ENCODE peak calls at places on chromosomes 4 and X, in nine cellular contexts. One of them, this sample, is unnamed.

GRCh38 chrX:65667503-65668355 is at the start of gene MSN:
- DNase-seq in MV-4-11: peak
- DNase-seq in tibial artery: peak
- DNase-seq in A549: peak
- DNase-seq in NCI-H2107: no peak
- DNase-seq in endothelial cell: peak
- DNase-seq in neural progenitor cell: peak
- DNase-seq in epithelial cell of esophagus: peak
- DNase-seq in RPMI8226: peak
- DNase-seq in this sample: peak

GRCh38 chr4:102503831-102504786 is 3.0 kb downstream of the NFKB1 start:
- DNase-seq in endothelial cell: no peak
- DNase-seq in A549: no peak
- DNase-seq in MV-4-11: no peak
- DNase-seq in tibial artery: no peak
- DNase-seq in epithelial cell of esophagus: no peak
- DNase-seq in NCI-H2107: no peak
- DNase-seq in neural progenitor cell: no peak
- DNase-seq in RPMI8226: peak
- DNase-seq in this sample: no peak

GRCh38 chr4:102620697-102621497 is 119.7 kb downstream of the NFKB1 start:
- DNase-seq in tibial artery: no peak
- DNase-seq in epithelial cell of esophagus: peak
- DNase-seq in MV-4-11: peak
- DNase-seq in endothelial cell: no peak
- DNase-seq in NCI-H2107: peak
- DNase-seq in neural progenitor cell: peak
- DNase-seq in RPMI8226: peak
- DNase-seq in A549: peak
- DNase-seq in this sample: peak

GRCh38 chr4:163606885-163607284 is 112.4 kb downstream of the TMA16 start:
- DNase-seq in RPMI8226: no peak
- DNase-seq in A549: no peak
- DNase-seq in MV-4-11: peak
- DNase-seq in tibial artery: no peak
- DNase-seq in endothelial cell: no peak
- DNase-seq in epithelial cell of esophagus: no peak
- DNase-seq in neural progenitor cell: no peak
- DNase-seq in NCI-H2107: no peak
- DNase-seq in this sample: no peak

GRCh38 chr4:41327770-41328169 is 71.0 kb downstream of the UCHL1 start:
- DNase-seq in neural progenitor cell: no peak
- DNase-seq in tibial artery: no peak
- DNase-seq in epithelial cell of esophagus: peak
- DNase-seq in RPMI8226: no peak
- DNase-seq in NCI-H2107: no peak
- DNase-seq in MV-4-11: no peak
- DNase-seq in endothelial cell: no peak
- DNase-seq in A549: no peak
- DNase-seq in this sample: no peak

GRCh38 chrX:119093991-119094741 is 21.4 kb downstream of the CT47C1 start:
- DNase-seq in endothelial cell: no peak
- DNase-seq in epithelial cell of esophagus: peak
- DNase-seq in neural progenitor cell: no peak
- DNase-seq in RPMI8226: no peak
- DNase-seq in NCI-H2107: no peak
- DNase-seq in MV-4-11: no peak
- DNase-seq in tibial artery: no peak
- DNase-seq in A549: peak
- DNase-seq in this sample: no peak

GRCh38 chrX:2418000-2418399 is 82.8 kb downstream of the DHRSX start:
- DNase-seq in A549: no peak
- DNase-seq in tibial artery: no peak
- DNase-seq in neural progenitor cell: no peak
- DNase-seq in RPMI8226: no peak
- DNase-seq in endothelial cell: no peak
- DNase-seq in MV-4-11: no peak
- DNase-seq in epithelial cell of esophagus: no peak
- DNase-seq in NCI-H2107: no peak
- DNase-seq in this sample: no peak

GRCh38 chr4:110046588-110047049 is 133.9 kb downstream of the EGF start:
- DNase-seq in A549: no peak
- DNase-seq in endothelial cell: no peak
- DNase-seq in MV-4-11: no peak
- DNase-seq in RPMI8226: no peak
- DNase-seq in NCI-H2107: no peak
- DNase-seq in epithelial cell of esophagus: peak
- DNase-seq in tibial artery: no peak
- DNase-seq in neural progenitor cell: no peak
- DNase-seq in this sample: no peak

GRCh38 chr4:4386736-4387392 is at the start of gene NSG1:
- DNase-seq in epithelial cell of esophagus: peak
- DNase-seq in A549: peak
- DNase-seq in MV-4-11: no peak
- DNase-seq in endothelial cell: peak
- DNase-seq in NCI-H2107: no peak
- DNase-seq in neural progenitor cell: peak
- DNase-seq in RPMI8226: no peak
- DNase-seq in tibial artery: no peak
- DNase-seq in this sample: peak

GRCh38 chrX:105706041-105706440 is 116.3 kb upstream of the NRK start:
- DNase-seq in NCI-H2107: no peak
- DNase-seq in epithelial cell of esophagus: peak
- DNase-seq in A549: no peak
- DNase-seq in endothelial cell: no peak
- DNase-seq in MV-4-11: no peak
- DNase-seq in RPMI8226: no peak
- DNase-seq in neural progenitor cell: no peak
- DNase-seq in tibial artery: no peak
- DNase-seq in this sample: no peak

GRCh38 chr4:153154010-153154975 is 50.0 kb upstream of the TRIM2 start:
- DNase-seq in tibial artery: no peak
- DNase-seq in endothelial cell: no peak
- DNase-seq in RPMI8226: peak
- DNase-seq in neural progenitor cell: no peak
- DNase-seq in epithelial cell of esophagus: peak
- DNase-seq in A549: peak
- DNase-seq in NCI-H2107: peak
- DNase-seq in MV-4-11: peak
- DNase-seq in this sample: no peak

GRCh38 chrX:6227445-6227820 is 1.2 kb downstream of the NLGN4X start:
- DNase-seq in epithelial cell of esophagus: no peak
- DNase-seq in RPMI8226: no peak
- DNase-seq in A549: no peak
- DNase-seq in MV-4-11: no peak
- DNase-seq in neural progenitor cell: peak
- DNase-seq in NCI-H2107: no peak
- DNase-seq in endothelial cell: peak
- DNase-seq in tibial artery: no peak
- DNase-seq in this sample: no peak

GRCh38 chrX:138765061-138765460 is 53.5 kb upstream of the FGF13 start:
- DNase-seq in NCI-H2107: no peak
- DNase-seq in neural progenitor cell: no peak
- DNase-seq in RPMI8226: no peak
- DNase-seq in A549: no peak
- DNase-seq in tibial artery: no peak
- DNase-seq in endothelial cell: no peak
- DNase-seq in MV-4-11: no peak
- DNase-seq in epithelial cell of esophagus: peak
- DNase-seq in this sample: no peak

GRCh38 chr4:165331316-165331715 is 3.8 kb downstream of the MSMO1 start:
- DNase-seq in MV-4-11: no peak
- DNase-seq in epithelial cell of esophagus: no peak
- DNase-seq in endothelial cell: no peak
- DNase-seq in neural progenitor cell: no peak
- DNase-seq in A549: no peak
- DNase-seq in NCI-H2107: no peak
- DNase-seq in RPMI8226: no peak
- DNase-seq in tibial artery: no peak
- DNase-seq in this sample: no peak

GRCh38 chrX:154123241-154124219 is 20.5 kb upstream of the OPN1LW start:
- DNase-seq in MV-4-11: peak
- DNase-seq in A549: peak
- DNase-seq in neural progenitor cell: no peak
- DNase-seq in epithelial cell of esophagus: no peak
- DNase-seq in NCI-H2107: no peak
- DNase-seq in RPMI8226: no peak
- DNase-seq in endothelial cell: peak
- DNase-seq in tibial artery: no peak
- DNase-seq in this sample: no peak

GRCh38 chrX:118521435-118521834 is 25.8 kb downstream of the DOCK11 start:
- DNase-seq in RPMI8226: no peak
- DNase-seq in endothelial cell: no peak
- DNase-seq in epithelial cell of esophagus: peak
- DNase-seq in neural progenitor cell: no peak
- DNase-seq in tibial artery: no peak
- DNase-seq in A549: no peak
- DNase-seq in MV-4-11: no peak
- DNase-seq in NCI-H2107: no peak
- DNase-seq in this sample: no peak

GRCh38 chrX:34809096-34809495 is 133.5 kb upstream of the FAM47B start:
- DNase-seq in A549: no peak
- DNase-seq in neural progenitor cell: no peak
- DNase-seq in endothelial cell: no peak
- DNase-seq in MV-4-11: no peak
- DNase-seq in epithelial cell of esophagus: no peak
- DNase-seq in tibial artery: no peak
- DNase-seq in RPMI8226: no peak
- DNase-seq in NCI-H2107: no peak
- DNase-seq in this sample: no peak

GRCh38 chrX:49165901-49166881 is 3.6 kb downstream of the MAGIX start:
- DNase-seq in MV-4-11: peak
- DNase-seq in endothelial cell: peak
- DNase-seq in neural progenitor cell: peak
- DNase-seq in A549: no peak
- DNase-seq in RPMI8226: peak
- DNase-seq in NCI-H2107: peak
- DNase-seq in epithelial cell of esophagus: peak
- DNase-seq in tibial artery: peak
- DNase-seq in this sample: peak

GRCh38 chrX:49282647-49283011 is 13.0 kb downstream of the PPP1R3F start:
- DNase-seq in NCI-H2107: no peak
- DNase-seq in endothelial cell: no peak
- DNase-seq in neural progenitor cell: peak
- DNase-seq in MV-4-11: no peak
- DNase-seq in tibial artery: no peak
- DNase-seq in A549: peak
- DNase-seq in epithelial cell of esophagus: peak
- DNase-seq in RPMI8226: no peak
- DNase-seq in this sample: peak

This sample was measured in HEK293T.